ENCODE peak calls at places on chromosome 16, in six cellular contexts. One of them, this sample, is unnamed.

GRCh38 chr16:85614338-85615013 is 1.4 kb downstream of the GSE1 start:
- DNase-seq in A172: no peak
- DNase-seq in stimulated activated CD4-positive, alpha-beta T cell treated with anti-CD3 and anti-CD28 coated beads, Interleukin-1b, Interleukin-23, amount 100 ng/mL, for 1 hour: no peak
- DNase-seq in neural progenitor cell: peak; percentile 94
- DNase-seq in activated T-cell treated with anti-CD3 and anti-CD28 coated beads for 1 hour: no peak
- DNase-seq in transverse colon: peak; percentile 33
- DNase-seq in this sample: no peak

GRCh38 chr16:67110136-67110847 is 551 bp downstream of the PHAF1 start:
- DNase-seq in A172: no peak
- DNase-seq in activated T-cell treated with anti-CD3 and anti-CD28 coated beads for 1 hour: no peak
- DNase-seq in transverse colon: no peak
- DNase-seq in stimulated activated CD4-positive, alpha-beta T cell treated with anti-CD3 and anti-CD28 coated beads, Interleukin-1b, Interleukin-23, amount 100 ng/mL, for 1 hour: no peak
- DNase-seq in neural progenitor cell: peak; percentile 68
- DNase-seq in this sample: no peak

GRCh38 chr16:85897384-85897783 is 1.6 kb upstream of the IRF8 start:
- DNase-seq in activated T-cell treated with anti-CD3 and anti-CD28 coated beads for 1 hour: no peak
- DNase-seq in A172: no peak
- DNase-seq in transverse colon: no peak
- DNase-seq in stimulated activated CD4-positive, alpha-beta T cell treated with anti-CD3 and anti-CD28 coated beads, Interleukin-1b, Interleukin-23, amount 100 ng/mL, for 1 hour: no peak
- DNase-seq in neural progenitor cell: no peak
- DNase-seq in this sample: no peak

GRCh38 chr16:49532243-49532870 is 158.8 kb downstream of the C16orf78 start:
- DNase-seq in neural progenitor cell: peak; percentile 59
- DNase-seq in transverse colon: no peak
- DNase-seq in A172: peak; percentile 8
- DNase-seq in stimulated activated CD4-positive, alpha-beta T cell treated with anti-CD3 and anti-CD28 coated beads, Interleukin-1b, Interleukin-23, amount 100 ng/mL, for 1 hour: no peak
- DNase-seq in activated T-cell treated with anti-CD3 and anti-CD28 coated beads for 1 hour: no peak
- DNase-seq in this sample: no peak

GRCh38 chr16:1573301-1573700 is 38.6 kb downstream of the IFT140 start:
- DNase-seq in transverse colon: no peak
- DNase-seq in activated T-cell treated with anti-CD3 and anti-CD28 coated beads for 1 hour: no peak
- DNase-seq in stimulated activated CD4-positive, alpha-beta T cell treated with anti-CD3 and anti-CD28 coated beads, Interleukin-1b, Interleukin-23, amount 100 ng/mL, for 1 hour: no peak
- DNase-seq in A172: no peak
- DNase-seq in neural progenitor cell: no peak
- DNase-seq in this sample: no peak

GRCh38 chr16:77905356-77905920 is 116.9 kb upstream of the CLEC3A start:
- DNase-seq in A172: no peak
- DNase-seq in neural progenitor cell: no peak
- DNase-seq in transverse colon: no peak
- DNase-seq in activated T-cell treated with anti-CD3 and anti-CD28 coated beads for 1 hour: no peak
- DNase-seq in stimulated activated CD4-positive, alpha-beta T cell treated with anti-CD3 and anti-CD28 coated beads, Interleukin-1b, Interleukin-23, amount 100 ng/mL, for 1 hour: no peak
- DNase-seq in this sample: peak; percentile 44

GRCh38 chr16:81003610-81004460 is 2.9 kb downstream of the CMC2 start:
- DNase-seq in transverse colon: no peak
- DNase-seq in neural progenitor cell: no peak
- DNase-seq in stimulated activated CD4-positive, alpha-beta T cell treated with anti-CD3 and anti-CD28 coated beads, Interleukin-1b, Interleukin-23, amount 100 ng/mL, for 1 hour: no peak
- DNase-seq in A172: no peak
- DNase-seq in activated T-cell treated with anti-CD3 and anti-CD28 coated beads for 1 hour: no peak
- DNase-seq in this sample: no peak

GRCh38 chr16:84143784-84144199 is 1.2 kb downstream of the HSDL1 start:
- DNase-seq in activated T-cell treated with anti-CD3 and anti-CD28 coated beads for 1 hour: no peak
- DNase-seq in neural progenitor cell: peak; percentile 71
- DNase-seq in A172: no peak
- DNase-seq in stimulated activated CD4-positive, alpha-beta T cell treated with anti-CD3 and anti-CD28 coated beads, Interleukin-1b, Interleukin-23, amount 100 ng/mL, for 1 hour: no peak
- DNase-seq in transverse colon: no peak
- DNase-seq in this sample: no peak

GRCh38 chr16:5361322-5361721 is 263.7 kb upstream of the EEF2KMT start:
- DNase-seq in stimulated activated CD4-positive, alpha-beta T cell treated with anti-CD3 and anti-CD28 coated beads, Interleukin-1b, Interleukin-23, amount 100 ng/mL, for 1 hour: no peak
- DNase-seq in A172: no peak
- DNase-seq in neural progenitor cell: no peak
- DNase-seq in transverse colon: no peak
- DNase-seq in activated T-cell treated with anti-CD3 and anti-CD28 coated beads for 1 hour: no peak
- DNase-seq in this sample: no peak

GRCh38 chr16:30519120-30520049 is 7.0 kb downstream of the ZNF768 start:
- DNase-seq in neural progenitor cell: no peak
- DNase-seq in A172: no peak
- DNase-seq in transverse colon: no peak
- DNase-seq in activated T-cell treated with anti-CD3 and anti-CD28 coated beads for 1 hour: no peak
- DNase-seq in stimulated activated CD4-positive, alpha-beta T cell treated with anti-CD3 and anti-CD28 coated beads, Interleukin-1b, Interleukin-23, amount 100 ng/mL, for 1 hour: no peak
- DNase-seq in this sample: no peak

GRCh38 chr16:23679274-23679985 is 741 bp downstream of the PLK1 start:
- DNase-seq in A172: peak; percentile 45
- DNase-seq in neural progenitor cell: peak; percentile 50
- DNase-seq in activated T-cell treated with anti-CD3 and anti-CD28 coated beads for 1 hour: no peak
- DNase-seq in stimulated activated CD4-positive, alpha-beta T cell treated with anti-CD3 and anti-CD28 coated beads, Interleukin-1b, Interleukin-23, amount 100 ng/mL, for 1 hour: no peak
- DNase-seq in transverse colon: peak; percentile 56
- DNase-seq in this sample: peak; percentile 31

GRCh38 chr16:4362476-4363250 is 9.0 kb upstream of the VASN start:
- DNase-seq in A172: no peak
- DNase-seq in activated T-cell treated with anti-CD3 and anti-CD28 coated beads for 1 hour: no peak
- DNase-seq in stimulated activated CD4-positive, alpha-beta T cell treated with anti-CD3 and anti-CD28 coated beads, Interleukin-1b, Interleukin-23, amount 100 ng/mL, for 1 hour: no peak
- DNase-seq in neural progenitor cell: no peak
- DNase-seq in transverse colon: no peak
- DNase-seq in this sample: no peak

GRCh38 chr16:13553453-13553985 is 366.4 kb upstream of the ERCC4 start:
- DNase-seq in transverse colon: no peak
- DNase-seq in stimulated activated CD4-positive, alpha-beta T cell treated with anti-CD3 and anti-CD28 coated beads, Interleukin-1b, Interleukin-23, amount 100 ng/mL, for 1 hour: no peak
- DNase-seq in activated T-cell treated with anti-CD3 and anti-CD28 coated beads for 1 hour: no peak
- DNase-seq in A172: no peak
- DNase-seq in neural progenitor cell: no peak
- DNase-seq in this sample: no peak

GRCh38 chr16:87963400-87963799 is 12.2 kb downstream of the BANP start:
- DNase-seq in activated T-cell treated with anti-CD3 and anti-CD28 coated beads for 1 hour: peak; percentile 40
- DNase-seq in A172: peak; percentile 89
- DNase-seq in transverse colon: no peak
- DNase-seq in stimulated activated CD4-positive, alpha-beta T cell treated with anti-CD3 and anti-CD28 coated beads, Interleukin-1b, Interleukin-23, amount 100 ng/mL, for 1 hour: peak; percentile 24
- DNase-seq in neural progenitor cell: no peak
- DNase-seq in this sample: no peak